ENCODE peak calls at places on chromosomes 1 and 21, in nine cellular contexts. N, U, C, M, F, G, V, P and H are unnamed samples.

GRCh38 chr1:240693844-240694243 is 81.9 kb upstream of the GREM2 start:
- DNase-seq in N (no peak), U (no peak), V (no peak), P (no peak), M (no peak), C (no peak), G (no peak), F (no peak), H (no peak)

GRCh38 chr1:59520759-59521442 is 224.0 kb downstream of the FGGY start:
- DNase-seq in V (peak), M (no peak), F (no peak), C (no peak), P (no peak), G (peak), N (peak), U (peak), H (peak)

GRCh38 chr1:236114076-236114747 is 28.1 kb upstream of the GPR137B start:
- DNase-seq in F (no peak), U (no peak), P (no peak), N (no peak), V (no peak), C (no peak), G (no peak), M (no peak), H (no peak)

GRCh38 chr1:211305044-211305443 is 21.6 kb upstream of the TRAF5 start:
- DNase-seq in C (no peak), G (no peak), F (no peak), M (peak), U (peak), V (peak), N (peak), P (no peak), H (peak)

GRCh38 chr1:117686907-117687306 is 81.1 kb downstream of the TENT5C start:
- DNase-seq in N (peak), G (no peak), C (no peak), P (no peak), V (peak), U (peak), M (no peak), F (no peak), H (peak)

GRCh38 chr1:248136811-248137210 is 8.1 kb upstream of the OR2M5 start:
- DNase-seq in U (no peak), N (no peak), F (no peak), P (no peak), G (no peak), C (no peak), V (no peak), M (no peak), H (no peak)

GRCh38 chr1:201376464-201377374 is 761 bp downstream of the TNNT2 start:
- DNase-seq in M (peak), G (no peak), P (peak), N (peak), V (peak), F (peak), U (peak), C (no peak), H (peak)

GRCh38 chr1:212452323-212453155 is 19.8 kb downstream of the NENF start:
- DNase-seq in F (no peak), G (no peak), U (peak), V (peak), P (no peak), N (peak), M (no peak), C (peak), H (peak)

GRCh38 chr21:45390121-45390751 is 14.7 kb upstream of the COL18A1 start:
- DNase-seq in C (peak), P (no peak), N (no peak), M (no peak), V (no peak), G (peak), F (no peak), U (no peak), H (no peak)

GRCh38 chr1:39575191-39576015 is 1.2 kb downstream of the PABPC4 start:
- DNase-seq in F (peak), P (peak), M (peak), N (peak), U (peak), C (peak), V (peak), G (peak), H (peak)

GRCh38 chr21:18602711-18603110 is 199.1 kb upstream of the TMPRSS15 start:
- DNase-seq in P (no peak), C (no peak), V (no peak), F (no peak), G (no peak), N (no peak), M (no peak), U (no peak), H (no peak)

GRCh38 chr1:14366361-14367018 is 232.0 kb upstream of the KAZN start:
- DNase-seq in V (peak), C (peak), G (no peak), M (no peak), P (no peak), N (peak), U (no peak), F (peak), H (peak)

GRCh38 chr1:61370177-61370907 is 288.0 kb downstream of the NFIA start:
- DNase-seq in V (no peak), U (no peak), P (no peak), N (no peak), F (no peak), G (no peak), M (no peak), C (no peak), H (no peak)

GRCh38 chr1:65792671-65793358 is at the start of gene PDE4B:
- DNase-seq in N (peak), F (peak), G (no peak), M (no peak), C (no peak), P (no peak), V (peak), U (peak), H (peak)

GRCh38 chr1:228511539-228512445 is 24.6 kb downstream of the RNF187 start:
- DNase-seq in V (no peak), G (peak), M (no peak), F (no peak), U (no peak), N (no peak), P (no peak), C (no peak), H (no peak)

GRCh38 chr1:61227857-61228557 is 145.6 kb downstream of the NFIA start:
- DNase-seq in F (no peak), U (no peak), P (no peak), M (peak), V (no peak), C (no peak), G (no peak), N (no peak), H (peak)

GRCh38 chr1:224860488-224860887 is 69.0 kb upstream of the DNAH14 start:
- DNase-seq in M (no peak), C (no peak), U (no peak), G (no peak), F (no peak), N (no peak), P (no peak), V (no peak), H (no peak)

GRCh38 chr21:23936224-23936623 is 1671.1 kb downstream of the MRPL39 start:
- DNase-seq in P (peak), U (peak), M (no peak), V (peak), G (no peak), F (no peak), C (no peak), N (peak), H (peak)

GRCh38 chr1:234553241-234554156 is 56.5 kb downstream of the IRF2BP2 start:
- DNase-seq in C (no peak), M (no peak), V (peak), N (peak), F (no peak), U (peak), G (no peak), P (no peak), H (peak)

DNA sequence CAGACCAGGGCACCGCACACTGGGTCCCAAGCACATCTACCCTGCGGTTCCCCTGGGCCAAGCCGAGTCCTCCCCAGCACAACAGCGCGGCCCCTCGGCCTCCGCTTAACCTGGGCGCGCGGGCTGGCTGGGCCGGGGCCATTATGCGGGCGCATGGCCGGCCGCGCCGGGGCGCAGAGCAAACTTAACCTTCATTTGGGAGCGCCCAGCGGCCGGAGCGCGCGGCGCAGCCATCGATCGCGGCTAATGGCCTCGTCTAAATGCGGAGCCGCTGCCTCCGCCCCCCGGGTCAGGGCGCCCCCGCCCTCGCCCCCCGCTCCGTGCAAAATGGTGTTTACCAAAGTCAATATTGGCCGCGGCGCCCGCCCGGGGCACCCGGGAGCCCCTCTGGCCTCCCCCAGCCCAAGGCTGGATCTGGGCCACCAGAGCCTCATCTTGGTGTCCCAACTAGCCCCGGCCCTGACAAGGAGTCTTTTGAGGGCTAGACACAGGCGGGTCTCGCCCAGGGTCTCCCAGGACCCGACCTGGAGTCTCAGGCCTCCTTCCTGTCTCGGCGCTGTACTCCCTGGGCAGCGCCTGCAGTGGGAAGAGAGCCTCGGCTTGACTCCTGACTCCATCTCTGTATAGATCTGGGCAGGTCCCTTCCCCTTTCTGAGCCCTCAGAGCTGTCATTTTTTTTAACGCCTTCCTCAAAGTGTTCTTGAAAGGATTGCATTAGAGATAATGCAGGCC is 272.0 kb downstream of the TRABD2B start:
- DNase-seq in G (no peak), N (no peak), M (no peak), P (peak), F (peak), U (no peak), V (peak), C (no peak), H (no peak)
- TF ChIP-seq CTCF in G (no peak), N (no peak), M (no peak), P (peak), F (no peak), U (no peak), V (peak), C (peak), H (no peak)

DNA sequence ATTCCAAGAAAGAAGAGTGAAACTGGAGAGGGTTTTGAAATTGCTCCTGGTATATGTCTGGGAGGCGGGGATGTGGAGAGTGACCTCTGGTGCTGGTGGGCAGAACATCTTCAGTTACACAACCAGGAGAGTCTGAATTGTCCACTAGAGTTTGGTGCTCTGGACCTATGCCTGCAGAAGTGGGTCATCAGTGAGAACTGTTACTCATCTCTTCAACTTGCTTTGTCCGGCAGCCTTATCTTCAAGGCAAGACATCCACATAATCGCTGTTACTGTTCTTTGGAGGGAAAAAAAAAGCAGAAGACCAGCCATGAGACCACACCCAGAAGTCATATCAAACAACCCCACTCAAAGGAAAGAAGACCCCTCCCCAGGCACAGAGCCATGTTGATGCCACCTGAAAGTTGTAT is 14.9 kb downstream of the SH2D1B start:
- DNase-seq in C (no peak), M (no peak), P (no peak), U (no peak), F (no peak), N (no peak), G (no peak), V (peak), H (peak)
- TF ChIP-seq CTCF in C (no peak), M (no peak), P (peak), U (no peak), F (no peak), N (no peak), G (no peak), V (peak), H (peak)

GRCh38 chr21:43924421-43925095 is 59.5 kb downstream of the AGPAT3 start:
- DNase-seq in M (no peak), C (no peak), F (no peak), U (no peak), P (no peak), N (no peak), G (no peak), V (no peak), H (no peak)

GRCh38 chr21:43925609-43926008 is 60.6 kb downstream of the AGPAT3 start:
- DNase-seq in M (peak), G (no peak), F (no peak), N (no peak), P (no peak), V (no peak), C (no peak), U (no peak), H (no peak)

GRCh38 chr21:43926196-43926595 is 61.2 kb downstream of the AGPAT3 start:
- DNase-seq in M (no peak), N (no peak), P (no peak), F (no peak), U (no peak), C (no peak), G (no peak), V (no peak), H (no peak)

GRCh38 chr21:43923391-43923790 is 58.4 kb downstream of the AGPAT3 start:
- DNase-seq in P (no peak), M (no peak), N (no peak), F (no peak), C (no peak), G (no peak), U (peak), V (peak), H (peak)

GRCh38 chr21:43925096-43925481 is 60.1 kb downstream of the AGPAT3 start:
- DNase-seq in N (no peak), V (no peak), G (peak), C (no peak), U (no peak), M (peak), P (no peak), F (no peak), H (no peak)
- TF ChIP-seq CTCF in N (no peak), V (no peak), G (peak), C (no peak), U (no peak), M (no peak), P (no peak), F (no peak), H (no peak)

DNA sequence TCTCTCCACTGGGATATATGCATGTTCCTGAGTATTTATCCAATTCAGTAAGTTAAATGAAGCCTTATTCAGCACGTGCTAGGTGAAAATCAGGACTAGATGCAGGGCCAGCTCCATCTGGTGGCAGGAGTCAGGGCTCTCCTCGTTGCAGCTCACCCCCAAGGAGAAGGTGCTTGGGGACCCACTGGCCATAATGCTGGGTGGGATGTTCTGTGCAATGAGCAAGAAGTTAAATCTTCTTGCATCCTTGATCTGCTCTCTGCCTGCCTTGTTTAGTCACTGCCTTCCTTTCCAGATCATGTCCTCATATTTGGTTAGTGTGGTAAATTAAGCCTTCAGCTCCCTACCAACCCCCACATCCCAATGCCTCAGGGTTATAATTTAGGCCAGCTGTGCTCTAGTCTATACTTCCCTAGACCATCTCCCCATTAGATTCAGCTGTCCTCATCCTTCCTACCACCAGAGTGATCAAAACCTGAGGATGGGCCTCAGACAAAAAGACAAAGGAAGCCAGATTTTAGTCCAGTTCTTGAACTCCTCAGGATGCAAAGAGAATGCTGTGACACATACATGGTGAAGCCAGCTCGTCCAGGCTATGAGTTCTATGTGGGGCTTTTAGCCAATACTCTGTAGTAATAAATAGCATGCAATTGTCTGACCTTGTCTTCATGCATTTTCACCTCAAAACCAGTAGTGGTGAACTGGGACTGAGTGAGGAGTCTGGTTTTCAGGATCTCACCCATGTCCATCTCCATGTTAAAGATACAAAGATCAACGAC is 55.9 kb downstream of the SEC16B start:
- DNase-seq in N (peak), P (peak), V (peak), U (peak), M (peak), G (no peak), C (no peak), F (peak), H (peak)
- TF ChIP-seq CTCF in N (peak), P (peak), V (peak), U (peak), M (peak), G (no peak), C (peak), F (no peak), H (peak)

DNA sequence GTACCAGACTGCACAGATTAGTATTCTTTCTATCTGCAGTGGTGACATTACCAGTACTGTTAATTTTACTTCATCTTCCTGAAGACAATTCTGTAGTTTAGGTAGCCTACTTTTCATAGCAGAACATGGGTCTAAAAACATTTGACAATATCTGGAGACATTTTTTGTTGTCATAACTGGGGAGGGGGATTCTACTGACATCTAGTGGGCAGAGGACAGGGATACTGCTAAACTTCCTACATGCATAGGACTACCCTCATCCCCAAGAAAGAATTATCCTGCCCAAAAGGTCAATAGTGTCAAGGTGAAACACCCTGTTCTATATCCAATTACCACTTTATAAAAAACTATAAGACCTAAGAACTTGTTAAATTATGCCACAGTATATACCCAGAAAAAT is 3.4 kb upstream of the ARHGAP29 start:
- DNase-seq in G (no peak), U (peak), P (peak), M (no peak), V (peak), N (no peak), C (no peak), F (no peak), H (no peak)
- TF ChIP-seq CTCF in G (no peak), U (peak), P (peak), M (peak), V (peak), N (peak), C (peak), F (peak), H (peak)

GRCh38 chr21:16605588-16605987 is 875.8 kb downstream of the USP25 start:
- DNase-seq in P (no peak), F (no peak), U (no peak), M (no peak), N (peak), C (no peak), G (no peak), V (peak), H (peak)

DNA sequence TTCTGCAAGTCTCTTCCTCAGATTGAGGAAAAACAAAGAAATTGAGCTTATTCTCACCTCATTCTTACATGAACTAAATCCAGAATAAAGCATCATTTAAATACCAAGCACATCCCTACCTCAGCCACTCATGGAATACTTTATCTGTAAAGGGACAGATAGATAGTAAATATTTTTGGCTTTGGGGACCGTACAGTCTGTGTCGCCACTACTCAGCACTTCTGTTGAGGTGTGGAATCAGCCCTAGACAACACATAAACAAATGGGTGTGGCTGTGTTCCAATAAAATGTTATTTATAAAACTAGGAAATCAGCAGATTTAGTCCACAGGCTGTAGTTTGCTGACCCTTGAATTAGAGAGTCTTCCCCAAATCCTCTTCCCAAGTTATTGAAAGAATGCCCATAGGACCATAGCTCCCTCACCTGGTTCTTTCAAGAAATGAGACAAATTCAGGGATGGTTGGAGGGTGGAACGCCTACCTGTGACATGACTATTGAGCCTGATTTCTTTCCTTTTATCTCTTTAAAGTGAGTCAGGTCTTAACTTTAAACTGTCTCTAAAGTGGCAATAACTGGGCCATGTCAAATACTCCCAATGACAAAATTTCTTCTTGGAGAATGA is 878.5 kb downstream of the USP25 start:
- DNase-seq in M (peak), F (no peak), C (no peak), U (no peak), N (no peak), P (peak), V (peak), G (no peak), H (peak)
- TF ChIP-seq CTCF in M (peak), F (no peak), C (no peak), U (peak), N (no peak), P (peak), V (peak), G (no peak), H (peak)

GRCh38 chr1:57422271-57423134 is 1.4 kb downstream of the DAB1 start:
- DNase-seq in N (peak), M (no peak), V (peak), G (no peak), U (peak), P (no peak), F (peak), C (no peak), H (peak)
- TF ChIP-seq CTCF in N (peak), M (peak), V (peak), G (no peak), U (peak), P (no peak), F (no peak), C (no peak), H (peak)

GRCh38 chr1:164704954-164705353 is 146.0 kb downstream of the PBX1 start:
- DNase-seq in C (no peak), P (no peak), V (no peak), N (no peak), F (peak), G (no peak), M (no peak), U (no peak), H (peak)
- TF ChIP-seq CTCF in C (no peak), P (peak), V (peak), N (no peak), F (no peak), G (no peak), M (no peak), U (peak), H (peak)